ENCODE peak calls at places on chromosomes 3 and 15, in four cellular contexts. One of them, this sample, is unnamed.

GRCh38 chr3:188126931-188127330 is 27.0 kb upstream of the LPP start:
- DNase-seq in GM12878: no peak
- DNase-seq in K562: no peak
- DNase-seq in HepG2: no peak
- DNase-seq in this sample: no peak

GRCh38 chr15:34019369-34019990 is 19.5 kb downstream of the AVEN start:
- DNase-seq in GM12878: no peak
- DNase-seq in K562: no peak
- DNase-seq in HepG2: no peak
- DNase-seq in this sample: no peak

GRCh38 chr15:77440378-77440999 is 19.8 kb downstream of the HMG20A start:
- DNase-seq in GM12878: peak
- DNase-seq in K562: no peak
- DNase-seq in HepG2: no peak
- DNase-seq in this sample: no peak

GRCh38 chr3:13461169-13462124 is 18.7 kb upstream of the HDAC11 start:
- DNase-seq in GM12878: no peak
- DNase-seq in K562: peak
- DNase-seq in HepG2: peak
- DNase-seq in this sample: peak

GRCh38 chr15:93291380-93291779 is 202.4 kb upstream of the RGMA start:
- DNase-seq in GM12878: no peak
- DNase-seq in K562: no peak
- DNase-seq in HepG2: no peak
- DNase-seq in this sample: no peak

GRCh38 chr15:51904931-51905330 is 66.6 kb downstream of the LEO1 start:
- DNase-seq in GM12878: no peak
- DNase-seq in K562: no peak
- DNase-seq in HepG2: no peak
- DNase-seq in this sample: no peak

GRCh38 chr15:93987068-93987467 is 244.3 kb upstream of the MCTP2 start:
- DNase-seq in GM12878: no peak
- DNase-seq in K562: no peak
- DNase-seq in HepG2: no peak
- DNase-seq in this sample: no peak

GRCh38 chr15:70023064-70023768 is 74.5 kb downstream of the TLE3 start:
- DNase-seq in GM12878: peak
- DNase-seq in K562: peak
- DNase-seq in HepG2: no peak
- DNase-seq in this sample: no peak

GRCh38 chr15:51094606-51095569 is at the start of gene TNFAIP8L3:
- DNase-seq in GM12878: no peak
- DNase-seq in K562: no peak
- DNase-seq in HepG2: peak
- DNase-seq in this sample: peak

GRCh38 chr15:80645494-80646065 is 49.5 kb upstream of the ABHD17C start:
- DNase-seq in GM12878: no peak
- DNase-seq in K562: no peak
- DNase-seq in HepG2: no peak
- DNase-seq in this sample: no peak

GRCh38 chr3:62246094-62246493 is 127.3 kb downstream of the FEZF2 start:
- DNase-seq in GM12878: no peak
- DNase-seq in K562: no peak
- DNase-seq in HepG2: no peak
- DNase-seq in this sample: no peak

GRCh38 chr3:152076148-152076547 is 192.6 kb upstream of the MBNL1 start:
- DNase-seq in GM12878: no peak
- DNase-seq in K562: no peak
- DNase-seq in HepG2: no peak
- DNase-seq in this sample: no peak

GRCh38 chr3:9951126-9951525 is 1.1 kb downstream of the PRRT3 start:
- DNase-seq in GM12878: peak
- DNase-seq in K562: no peak
- DNase-seq in HepG2: no peak
- DNase-seq in this sample: no peak

GRCh38 chr15:38398134-38398533 is 55.8 kb upstream of the FAM98B start:
- DNase-seq in GM12878: no peak
- DNase-seq in K562: no peak
- DNase-seq in HepG2: peak
- DNase-seq in this sample: no peak

GRCh38 chr3:175404667-175405066 is 545.5 kb downstream of the NAALADL2 start:
- DNase-seq in GM12878: no peak
- DNase-seq in K562: no peak
- DNase-seq in HepG2: no peak
- DNase-seq in this sample: no peak

GRCh38 chr3:54146383-54147239 is 24.3 kb downstream of the CACNA2D3 start:
- DNase-seq in GM12878: no peak
- DNase-seq in K562: peak
- DNase-seq in HepG2: peak
- DNase-seq in this sample: peak
- TF ChIP-seq CBFB in GM12878: no peak
- TF ChIP-seq CBFB in K562: no peak
- TF ChIP-seq CBFB in HepG2: no peak
- TF ChIP-seq CBFB in this sample: no peak

GRCh38 chr3:65873028-65873427 is 165.7 kb downstream of the MAGI1 start:
- DNase-seq in GM12878: no peak
- DNase-seq in K562: no peak
- DNase-seq in HepG2: no peak
- DNase-seq in this sample: no peak
- TF ChIP-seq SP1 in GM12878: no peak
- TF ChIP-seq SP1 in K562: no peak
- TF ChIP-seq SP1 in HepG2: no peak
- TF ChIP-seq SP1 in this sample: no peak

GRCh38 chr3:53141468-53141840 is 11.2 kb upstream of the RFT1 start:
- DNase-seq in GM12878: no peak
- DNase-seq in K562: no peak
- DNase-seq in HepG2: no peak
- DNase-seq in this sample: no peak

GRCh38 chr3:53142986-53143385 is 12.8 kb upstream of the RFT1 start:
- DNase-seq in GM12878: no peak
- DNase-seq in K562: no peak
- DNase-seq in HepG2: no peak
- DNase-seq in this sample: no peak

GRCh38 chr3:53137835-53138446 is 7.7 kb upstream of the RFT1 start:
- DNase-seq in GM12878: no peak
- DNase-seq in K562: no peak
- DNase-seq in HepG2: no peak
- DNase-seq in this sample: no peak

GRCh38 chr3:53139833-53140574 is 9.8 kb upstream of the RFT1 start:
- DNase-seq in GM12878: no peak
- DNase-seq in K562: no peak
- DNase-seq in HepG2: no peak
- DNase-seq in this sample: no peak

GRCh38 chr3:53140575-53141467 is 10.6 kb upstream of the RFT1 start:
- DNase-seq in GM12878: no peak
- DNase-seq in K562: no peak
- DNase-seq in HepG2: no peak
- DNase-seq in this sample: no peak
- TF ChIP-seq CBFB in GM12878: no peak
- TF ChIP-seq CBFB in K562: no peak
- TF ChIP-seq CBFB in HepG2: no peak
- TF ChIP-seq CBFB in this sample: no peak

DNA sequence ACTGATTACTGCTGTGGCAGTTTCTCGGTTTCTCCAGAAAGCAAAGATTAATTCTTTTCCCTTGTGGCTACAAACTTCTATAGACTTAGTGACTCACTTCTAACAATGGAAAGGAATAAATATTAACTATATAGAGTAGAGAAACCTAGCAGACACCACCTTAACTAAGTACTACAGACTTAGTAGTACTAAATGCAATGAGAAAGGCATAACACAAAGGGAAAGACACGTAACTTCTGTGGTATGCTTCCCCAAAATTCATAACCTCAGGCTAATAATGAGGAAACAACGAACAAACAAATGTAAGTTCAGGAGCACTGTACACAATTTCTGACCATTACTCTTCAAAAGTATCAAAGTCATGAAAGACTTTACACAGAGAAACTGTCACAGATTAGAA is 31.2 kb downstream of the ATG3 start:
- DNase-seq in GM12878: no peak
- DNase-seq in K562: no peak
- DNase-seq in HepG2: no peak
- DNase-seq in this sample: no peak
- TF ChIP-seq SP1 in GM12878: no peak
- TF ChIP-seq SP1 in K562: no peak
- TF ChIP-seq SP1 in HepG2: no peak
- TF ChIP-seq SP1 in this sample: no peak

GRCh38 chr3:195773956-195774537 is 37.7 kb downstream of the MUC4 start:
- DNase-seq in GM12878: no peak
- DNase-seq in K562: no peak
- DNase-seq in HepG2: no peak
- DNase-seq in this sample: no peak

GRCh38 chr3:195777975-195778374 is 33.8 kb downstream of the MUC4 start:
- DNase-seq in GM12878: no peak
- DNase-seq in K562: no peak
- DNase-seq in HepG2: no peak
- DNase-seq in this sample: no peak

GRCh38 chr3:195770081-195770840 is 41.5 kb downstream of the MUC4 start:
- DNase-seq in GM12878: no peak
- DNase-seq in K562: no peak
- DNase-seq in HepG2: no peak
- DNase-seq in this sample: no peak

GRCh38 chr3:195771651-195772300 is 40.0 kb downstream of the MUC4 start:
- DNase-seq in GM12878: no peak
- DNase-seq in K562: no peak
- DNase-seq in HepG2: no peak
- DNase-seq in this sample: no peak

GRCh38 chr3:195774917-195775316 is 36.8 kb downstream of the MUC4 start:
- DNase-seq in GM12878: no peak
- DNase-seq in K562: peak
- DNase-seq in HepG2: peak
- DNase-seq in this sample: peak
- TF ChIP-seq CBFB in GM12878: no peak
- TF ChIP-seq CBFB in K562: no peak
- TF ChIP-seq CBFB in HepG2: no peak
- TF ChIP-seq CBFB in this sample: no peak

GRCh38 chr3:194482196-194482593 is 4.6 kb downstream of the ATP13A3 start:
- DNase-seq in GM12878: no peak
- DNase-seq in K562: no peak
- DNase-seq in HepG2: no peak
- DNase-seq in this sample: no peak
- TF ChIP-seq SP1 in GM12878: no peak
- TF ChIP-seq SP1 in K562: no peak
- TF ChIP-seq SP1 in HepG2: no peak
- TF ChIP-seq SP1 in this sample: no peak